ENCODE peak calls at places on chromosomes 11 and 22, in five cellular contexts. One of them, this sample, is unnamed.

GRCh38 chr11:112024178-112024777 is 930 bp upstream of the DLAT start:
- DNase-seq in IMR-90: no peak
- DNase-seq in A549: no peak
- DNase-seq in trophoblast cell: no peak
- DNase-seq in neural progenitor cell: peak
- DNase-seq in this sample: peak

GRCh38 chr11:6656936-6657335 is 1.3 kb upstream of the DCHS1 start:
- DNase-seq in IMR-90: no peak
- DNase-seq in A549: no peak
- DNase-seq in trophoblast cell: no peak
- DNase-seq in neural progenitor cell: no peak
- DNase-seq in this sample: no peak

GRCh38 chr22:30884211-30885000 is 84.2 kb downstream of the MORC2 start:
- DNase-seq in IMR-90: no peak
- DNase-seq in A549: no peak
- DNase-seq in trophoblast cell: no peak
- DNase-seq in neural progenitor cell: no peak
- DNase-seq in this sample: no peak

GRCh38 chr22:44677299-44678244 is 24.4 kb upstream of the PRR5 start:
- DNase-seq in IMR-90: no peak
- DNase-seq in A549: no peak
- DNase-seq in trophoblast cell: peak
- DNase-seq in neural progenitor cell: no peak
- DNase-seq in this sample: no peak

GRCh38 chr11:111162306-111162705 is 83.2 kb upstream of the POU2AF2 start:
- DNase-seq in IMR-90: peak
- DNase-seq in A549: no peak
- DNase-seq in trophoblast cell: no peak
- DNase-seq in neural progenitor cell: no peak
- DNase-seq in this sample: no peak

GRCh38 chr22:38649841-38650522 is 6.2 kb downstream of the FAM227A start:
- DNase-seq in IMR-90: no peak
- DNase-seq in A549: no peak
- DNase-seq in trophoblast cell: peak
- DNase-seq in neural progenitor cell: no peak
- DNase-seq in this sample: no peak

GRCh38 chr22:23523746-23524145 is 56.3 kb downstream of the IGLL1 start:
- DNase-seq in IMR-90: no peak
- DNase-seq in A549: no peak
- DNase-seq in trophoblast cell: no peak
- DNase-seq in neural progenitor cell: no peak
- DNase-seq in this sample: no peak

GRCh38 chr11:108364159-108364558 is 103.2 kb downstream of the C11orf65 start:
- DNase-seq in IMR-90: peak
- DNase-seq in A549: no peak
- DNase-seq in trophoblast cell: no peak
- DNase-seq in neural progenitor cell: no peak
- DNase-seq in this sample: no peak

GRCh38 chr22:46122511-46122971 is 27.8 kb upstream of the PPARA start:
- DNase-seq in IMR-90: peak
- DNase-seq in A549: no peak
- DNase-seq in trophoblast cell: peak
- DNase-seq in neural progenitor cell: peak
- DNase-seq in this sample: peak

GRCh38 chr11:76415073-76415472 is 29.7 kb upstream of the EMSY start:
- DNase-seq in IMR-90: no peak
- DNase-seq in A549: peak
- DNase-seq in trophoblast cell: no peak
- DNase-seq in neural progenitor cell: no peak
- DNase-seq in this sample: peak

GRCh38 chr11:105469931-105470330 is 139.9 kb upstream of the GRIA4 start:
- DNase-seq in IMR-90: no peak
- DNase-seq in A549: no peak
- DNase-seq in trophoblast cell: no peak
- DNase-seq in neural progenitor cell: no peak
- DNase-seq in this sample: no peak

GRCh38 chr11:25119416-25119815 is 622.6 kb downstream of the LUZP2 start:
- DNase-seq in IMR-90: no peak
- DNase-seq in A549: no peak
- DNase-seq in trophoblast cell: no peak
- DNase-seq in neural progenitor cell: no peak
- DNase-seq in this sample: no peak

GRCh38 chr22:30397656-30398635 is 1.1 kb downstream of the SEC14L2 start:
- DNase-seq in IMR-90: no peak
- DNase-seq in A549: no peak
- DNase-seq in trophoblast cell: no peak
- DNase-seq in neural progenitor cell: peak
- DNase-seq in this sample: no peak

GRCh38 chr11:116986521-116987105 is 111.6 kb downstream of the SIK3 start:
- DNase-seq in IMR-90: peak
- DNase-seq in A549: no peak
- DNase-seq in trophoblast cell: no peak
- DNase-seq in neural progenitor cell: no peak
- DNase-seq in this sample: no peak

GRCh38 chr11:80034801-80035200 is 594.0 kb upstream of the TENM4 start:
- DNase-seq in IMR-90: no peak
- DNase-seq in A549: no peak
- DNase-seq in trophoblast cell: no peak
- DNase-seq in neural progenitor cell: no peak
- DNase-seq in this sample: no peak

GRCh38 chr22:47384977-47385376 is 622.5 kb downstream of the TBC1D22A start:
- DNase-seq in IMR-90: no peak
- DNase-seq in A549: no peak
- DNase-seq in trophoblast cell: no peak
- DNase-seq in neural progenitor cell: no peak
- DNase-seq in this sample: no peak

GRCh38 chr22:38462960-38463784 is 4.7 kb upstream of the KDELR3 start:
- DNase-seq in IMR-90: no peak
- DNase-seq in A549: no peak
- DNase-seq in trophoblast cell: peak
- DNase-seq in neural progenitor cell: peak
- DNase-seq in this sample: no peak

GRCh38 chr22:40056163-40056958 is 61.6 kb downstream of the FAM83F start:
- DNase-seq in IMR-90: no peak
- DNase-seq in A549: no peak
- DNase-seq in trophoblast cell: no peak
- DNase-seq in neural progenitor cell: no peak
- DNase-seq in this sample: no peak

GRCh38 chr22:44363214-44363979 is 50.6 kb upstream of the SHISAL1 start:
- DNase-seq in IMR-90: peak
- DNase-seq in A549: peak
- DNase-seq in trophoblast cell: peak
- DNase-seq in neural progenitor cell: no peak
- DNase-seq in this sample: no peak

GRCh38 chr11:86193297-86194095 is 51.1 kb upstream of the EED start:
- DNase-seq in IMR-90: peak
- DNase-seq in A549: peak
- DNase-seq in trophoblast cell: peak
- DNase-seq in neural progenitor cell: peak
- DNase-seq in this sample: peak

GRCh38 chr22:28813772-28814518 is 13.6 kb upstream of the XBP1 start:
- DNase-seq in IMR-90: no peak
- DNase-seq in A549: peak
- DNase-seq in trophoblast cell: no peak
- DNase-seq in neural progenitor cell: no peak
- DNase-seq in this sample: no peak

GRCh38 chr11:126522606-126523005 is 167.1 kb downstream of the ST3GAL4 start:
- DNase-seq in IMR-90: no peak
- DNase-seq in A549: no peak
- DNase-seq in trophoblast cell: no peak
- DNase-seq in neural progenitor cell: no peak
- DNase-seq in this sample: no peak

GRCh38 chr11:2304156-2305139 is 2.6 kb downstream of the TSPAN32 start:
- DNase-seq in IMR-90: no peak
- DNase-seq in A549: no peak
- DNase-seq in trophoblast cell: no peak
- DNase-seq in neural progenitor cell: no peak
- DNase-seq in this sample: no peak

GRCh38 chr11:105670811-105671210 is 60.9 kb downstream of the GRIA4 start:
- DNase-seq in IMR-90: peak
- DNase-seq in A549: no peak
- DNase-seq in trophoblast cell: no peak
- DNase-seq in neural progenitor cell: no peak
- DNase-seq in this sample: no peak

GRCh38 chr11:58195939-58196338 is 7.1 kb downstream of the OR9Q2 start:
- DNase-seq in IMR-90: no peak
- DNase-seq in A549: no peak
- DNase-seq in trophoblast cell: no peak
- DNase-seq in neural progenitor cell: no peak
- DNase-seq in this sample: no peak

GRCh38 chr11:82775736-82776346 is 42.2 kb upstream of the FAM181B start:
- DNase-seq in IMR-90: peak
- DNase-seq in A549: peak
- DNase-seq in trophoblast cell: peak
- DNase-seq in neural progenitor cell: peak
- DNase-seq in this sample: peak

GRCh38 chr11:124114942-124115781 is at the start of gene VWA5A:
- DNase-seq in IMR-90: peak
- DNase-seq in A549: peak
- DNase-seq in trophoblast cell: peak
- DNase-seq in neural progenitor cell: peak
- DNase-seq in this sample: peak

GRCh38 chr11:290621-291231 is 1.8 kb downstream of the PGGHG start:
- DNase-seq in IMR-90: no peak
- DNase-seq in A549: no peak
- DNase-seq in trophoblast cell: no peak
- DNase-seq in neural progenitor cell: no peak
- DNase-seq in this sample: no peak

GRCh38 chr11:94928146-94928995 is 45.0 kb downstream of the CWC15 start:
- DNase-seq in IMR-90: no peak
- DNase-seq in A549: no peak
- DNase-seq in trophoblast cell: no peak
- DNase-seq in neural progenitor cell: no peak
- DNase-seq in this sample: no peak

GRCh38 chr22:17966403-17966717 is 58.0 kb downstream of the MICAL3 start:
- DNase-seq in IMR-90: no peak
- DNase-seq in A549: no peak
- DNase-seq in trophoblast cell: peak
- DNase-seq in neural progenitor cell: no peak
- DNase-seq in this sample: no peak

GRCh38 chr22:42273855-42274451 is 3.5 kb upstream of the TCF20 start:
- DNase-seq in IMR-90: no peak
- DNase-seq in A549: no peak
- DNase-seq in trophoblast cell: no peak
- DNase-seq in neural progenitor cell: peak
- DNase-seq in this sample: no peak
- H3K27ac ChIP-seq in IMR-90: no peak
- H3K27ac ChIP-seq in A549: no peak
- H3K27ac ChIP-seq in trophoblast cell: no peak
- H3K27ac ChIP-seq in neural progenitor cell: peak
- H3K27ac ChIP-seq in this sample: no peak

DNA sequence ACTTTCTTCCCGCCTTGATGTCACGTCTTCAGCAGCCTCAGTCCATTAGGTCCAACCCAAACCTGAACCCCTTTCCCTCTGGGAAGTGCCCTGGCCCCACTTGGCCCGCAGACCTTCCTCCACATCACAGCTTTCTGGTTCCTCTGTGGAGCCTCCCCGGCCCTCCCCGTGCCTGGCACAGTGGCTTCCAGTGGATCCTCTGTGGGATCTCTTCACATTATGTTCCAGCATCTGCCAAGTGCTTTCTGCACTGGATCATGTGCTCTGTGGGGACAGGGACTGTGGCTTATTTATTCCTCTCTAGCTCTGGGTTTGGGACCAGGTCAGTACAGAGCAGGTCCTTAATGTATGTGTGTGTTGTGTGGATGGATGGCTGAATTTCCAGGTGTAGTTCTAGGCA is 30.9 kb downstream of the POLR3H start:
- DNase-seq in IMR-90: no peak
- DNase-seq in A549: no peak
- DNase-seq in trophoblast cell: no peak
- DNase-seq in neural progenitor cell: no peak
- DNase-seq in this sample: no peak
- H3K4me2 ChIP-seq in IMR-90: no peak
- H3K4me2 ChIP-seq in A549: peak
- H3K4me2 ChIP-seq in trophoblast cell: no peak
- H3K4me2 ChIP-seq in neural progenitor cell: peak
- H3K4me2 ChIP-seq in this sample: no peak

DNA sequence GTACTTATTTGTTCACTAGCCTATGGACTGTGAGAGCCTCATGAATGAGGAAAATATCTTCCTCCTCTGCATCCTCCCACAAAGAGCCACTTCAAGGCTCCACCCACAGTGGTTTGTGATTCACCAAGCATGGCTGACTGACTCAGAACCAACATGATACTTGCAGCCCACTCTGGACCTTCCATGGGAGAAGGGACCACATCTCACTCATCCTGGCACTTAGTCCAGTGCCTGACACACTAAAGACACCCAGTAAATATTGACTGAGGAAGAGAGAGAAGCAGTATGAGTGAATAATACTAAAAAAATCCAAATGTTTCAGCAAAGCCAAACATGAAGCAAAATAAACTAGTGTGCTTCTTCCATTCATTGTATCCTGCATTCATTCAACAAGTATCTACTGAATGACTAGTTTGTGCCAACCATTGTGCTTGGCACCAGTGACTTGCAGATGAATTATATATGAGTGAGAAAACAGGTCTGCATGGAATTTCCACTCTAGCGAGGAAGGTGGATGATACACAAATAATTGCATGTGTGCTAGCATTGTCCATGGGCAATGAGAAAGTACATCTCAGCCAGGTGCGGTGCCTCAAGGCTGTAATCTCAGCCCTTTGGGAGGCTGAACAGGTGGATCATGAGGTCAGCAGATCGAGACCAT is 54.9 kb upstream of the BLID start:
- DNase-seq in IMR-90: peak
- DNase-seq in A549: peak
- DNase-seq in trophoblast cell: no peak
- DNase-seq in neural progenitor cell: no peak
- DNase-seq in this sample: no peak
- H3K27ac ChIP-seq in IMR-90: peak
- H3K27ac ChIP-seq in A549: peak
- H3K27ac ChIP-seq in trophoblast cell: no peak
- H3K27ac ChIP-seq in neural progenitor cell: no peak
- H3K27ac ChIP-seq in this sample: no peak

GRCh38 chr11:102473543-102473942 is 21.0 kb upstream of the TMEM123 start:
- DNase-seq in IMR-90: no peak
- DNase-seq in A549: no peak
- DNase-seq in trophoblast cell: no peak
- DNase-seq in neural progenitor cell: no peak
- DNase-seq in this sample: no peak
- H3K4me2 ChIP-seq in IMR-90: no peak
- H3K4me2 ChIP-seq in A549: no peak
- H3K4me2 ChIP-seq in trophoblast cell: no peak
- H3K4me2 ChIP-seq in neural progenitor cell: no peak
- H3K4me2 ChIP-seq in this sample: no peak